ENCODE peak calls at places on chromosomes 16 and 17, in nine cellular contexts. E is brain microvascular endothelial cell, T is thoracic aorta, K is heart right ventricle, C is mammary epithelial cell, Z is Calu3, O is GM20000, N is dorsolateral prefrontal cortex, Y is A549. X is an unnamed sample.

GRCh38 chr16:50368410-50369132 is at the start of gene BRD7:
- DNase-seq in E (peak), T (no peak), C (peak), Y (peak), O (peak), N (peak), K (peak), Z (peak), X (peak)

GRCh38 chr16:19380316-19380715 is 37.4 kb upstream of the TMC5 start:
- DNase-seq in N (no peak), K (no peak), O (no peak), Y (no peak), T (no peak), Z (no peak), C (no peak), E (no peak), X (no peak)

GRCh38 chr17:7729841-7730240 is 12.3 kb downstream of the DNAH2 start:
- DNase-seq in C (no peak), N (no peak), O (no peak), Y (no peak), T (no peak), E (no peak), K (no peak), Z (no peak), X (no peak)

GRCh38 chr16:69476920-69477418 is 52.5 kb downstream of the CYB5B start:
- DNase-seq in N (no peak), T (no peak), K (no peak), E (peak), Z (no peak), Y (peak), C (peak), O (no peak), X (no peak)

GRCh38 chr16:50537533-50538290 is 10.5 kb upstream of the NKD1 start:
- DNase-seq in E (no peak), N (no peak), K (no peak), T (no peak), C (no peak), Y (no peak), O (no peak), Z (no peak), X (no peak)

GRCh38 chr17:44636562-44636961 is 19.7 kb upstream of the MEIOC start:
- DNase-seq in Z (no peak), T (no peak), K (no peak), C (peak), N (no peak), E (peak), O (no peak), Y (peak), X (no peak)

GRCh38 chr17:69175812-69176517 is 34.3 kb upstream of the ABCA6 start:
- DNase-seq in E (peak), K (no peak), O (no peak), C (peak), Z (peak), Y (peak), N (no peak), T (no peak), X (no peak)

GRCh38 chr17:75774988-75775668 is 9.5 kb upstream of the UNK start:
- DNase-seq in Z (no peak), E (no peak), C (no peak), K (no peak), T (no peak), Y (no peak), O (no peak), N (no peak), X (no peak)

GRCh38 chr17:850828-851759 is 68.9 kb downstream of the MRM3 start:
- DNase-seq in Y (no peak), O (no peak), E (peak), T (no peak), C (peak), Z (no peak), K (peak), N (no peak), X (no peak)

GRCh38 chr16:16048904-16049582 is 99.6 kb downstream of the ABCC1 start:
- DNase-seq in C (no peak), E (no peak), O (no peak), T (no peak), Z (no peak), K (peak), Y (peak), N (no peak), X (no peak)

GRCh38 chr17:40605301-40605700 is 40.0 kb upstream of the CCR7 start:
- DNase-seq in N (no peak), Y (no peak), K (no peak), E (no peak), T (no peak), O (no peak), Z (no peak), C (no peak), X (no peak)

GRCh38 chr17:53588317-53588716 is 234.4 kb upstream of the KIF2B start:
- DNase-seq in O (no peak), Y (no peak), E (no peak), T (no peak), N (no peak), C (no peak), K (no peak), Z (no peak), X (no peak)

GRCh38 chr17:57034807-57035754 is 50.0 kb upstream of the AKAP1 start:
- DNase-seq in O (no peak), E (no peak), Z (no peak), N (no peak), C (no peak), Y (no peak), K (no peak), T (no peak), X (no peak)

GRCh38 chr17:41498276-41498675 is 7.1 kb downstream of the KRT13 start:
- DNase-seq in O (no peak), Z (no peak), Y (no peak), N (no peak), C (no peak), E (no peak), T (no peak), K (no peak), X (no peak)

GRCh38 chr17:4573682-4574081 is 10.6 kb upstream of the SMTNL2 start:
- DNase-seq in C (peak), O (peak), T (no peak), E (no peak), Z (no peak), K (peak), Y (peak), N (no peak), X (no peak)

GRCh38 chr16:50301626-50302471 is 35.5 kb downstream of the ADCY7 start:
- DNase-seq in Y (peak), C (peak), T (no peak), O (no peak), E (peak), Z (no peak), N (peak), K (no peak), X (no peak)

GRCh38 chr16:89037261-89038152 is 56.1 kb upstream of the ACSF3 start:
- DNase-seq in Z (peak), K (peak), T (no peak), C (peak), E (peak), O (no peak), Y (peak), N (no peak), X (peak)

GRCh38 chr17:80018917-80019651 is 16.6 kb downstream of the TBC1D16 start:
- DNase-seq in E (no peak), K (no peak), T (no peak), Z (no peak), Y (no peak), O (no peak), N (no peak), C (no peak), X (no peak)

GRCh38 chr17:42484304-42484703 is 25.6 kb downstream of the ATP6V0A1 start:
- DNase-seq in Y (no peak), O (no peak), C (no peak), T (no peak), E (no peak), Z (no peak), K (no peak), N (no peak), X (no peak)

GRCh38 chr16:29804455-29805231 is 1.7 kb upstream of the MAZ start:
- DNase-seq in N (no peak), C (no peak), E (no peak), O (no peak), T (no peak), Z (no peak), Y (no peak), K (peak), X (no peak)

GRCh38 chr17:12140685-12141084 is 120.0 kb downstream of the MAP2K4 start:
- DNase-seq in N (no peak), Y (no peak), K (no peak), E (no peak), T (no peak), C (no peak), Z (no peak), O (no peak), X (no peak)

DNA sequence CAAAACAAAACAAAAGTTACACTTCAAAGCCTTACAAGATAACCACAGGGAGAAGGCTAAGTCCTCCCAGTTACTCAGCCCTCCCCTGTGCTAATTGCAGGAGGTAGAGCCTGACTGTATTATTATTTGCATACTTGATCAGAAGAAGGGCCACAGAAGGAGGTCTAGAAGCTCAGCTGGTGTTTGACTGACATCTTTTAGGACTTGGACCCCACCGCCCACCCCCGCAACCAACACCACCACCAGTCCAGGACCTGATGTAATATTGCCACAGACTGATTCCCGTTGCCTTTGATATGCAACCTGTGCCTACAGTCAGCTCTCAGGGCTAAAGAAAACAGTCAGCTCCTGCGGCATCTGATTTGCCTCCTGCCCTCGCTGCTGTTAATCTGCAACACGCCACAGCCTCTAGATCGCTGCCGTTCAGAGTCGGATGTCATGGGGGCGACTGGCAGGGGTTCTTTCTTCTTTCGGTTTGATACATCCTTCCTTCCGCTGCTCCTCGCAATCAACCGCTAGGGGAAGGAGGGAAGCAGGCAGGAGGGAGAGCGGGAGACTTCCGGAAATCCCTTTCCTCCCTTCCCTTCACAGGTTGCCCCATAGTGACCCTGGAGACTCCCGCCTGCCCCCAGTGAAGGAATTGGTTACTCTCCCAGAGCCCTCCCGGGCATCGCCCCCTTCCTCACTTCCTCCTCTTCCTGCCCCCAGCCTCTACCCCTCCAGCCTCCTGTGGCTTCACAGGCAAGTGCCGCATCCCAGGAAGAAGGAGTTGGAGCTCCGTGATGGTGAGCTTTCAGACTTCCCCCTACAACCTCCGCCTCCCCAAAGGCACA is 90.5 kb upstream of the SOX9 start:
- DNase-seq in C (peak), E (peak), Z (peak), O (peak), T (no peak), Y (peak), N (no peak), K (peak), X (peak)
- TF ChIP-seq CTCF in C (peak), E (peak), Z (peak), O (peak), T (peak), Y (peak), N (peak), K (no peak), X (peak)

GRCh38 chr16:62208934-62209333 is 172.7 kb upstream of the CDH8 start:
- DNase-seq in E (no peak), K (no peak), O (no peak), C (no peak), T (no peak), Z (no peak), N (no peak), Y (no peak), X (no peak)

DNA sequence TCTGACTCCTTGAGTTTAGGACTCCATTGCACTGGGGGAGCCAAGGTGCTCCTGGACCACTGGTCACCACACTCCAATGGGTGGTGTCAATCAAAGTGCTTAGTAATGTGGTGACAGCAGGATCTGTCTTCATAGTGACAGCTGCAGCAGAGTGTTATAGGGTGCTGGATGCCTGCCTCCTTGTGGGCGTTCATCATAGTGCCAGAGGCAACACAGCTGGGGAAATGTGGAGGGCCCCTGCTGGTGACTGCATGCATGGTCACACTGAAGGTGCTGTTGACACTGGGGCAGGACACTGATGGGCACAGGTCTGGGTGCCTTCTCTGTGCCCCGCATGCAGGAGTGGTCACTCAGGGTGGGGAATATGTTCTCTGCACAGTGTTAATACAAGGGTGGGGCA is 177.5 kb upstream of the CDH8 start:
- DNase-seq in Z (no peak), K (no peak), O (no peak), E (no peak), C (no peak), T (no peak), N (no peak), Y (peak), X (no peak)
- TF ChIP-seq CTCF in Z (no peak), K (no peak), O (no peak), E (no peak), C (peak), T (no peak), N (no peak), Y (no peak), X (no peak)

DNA sequence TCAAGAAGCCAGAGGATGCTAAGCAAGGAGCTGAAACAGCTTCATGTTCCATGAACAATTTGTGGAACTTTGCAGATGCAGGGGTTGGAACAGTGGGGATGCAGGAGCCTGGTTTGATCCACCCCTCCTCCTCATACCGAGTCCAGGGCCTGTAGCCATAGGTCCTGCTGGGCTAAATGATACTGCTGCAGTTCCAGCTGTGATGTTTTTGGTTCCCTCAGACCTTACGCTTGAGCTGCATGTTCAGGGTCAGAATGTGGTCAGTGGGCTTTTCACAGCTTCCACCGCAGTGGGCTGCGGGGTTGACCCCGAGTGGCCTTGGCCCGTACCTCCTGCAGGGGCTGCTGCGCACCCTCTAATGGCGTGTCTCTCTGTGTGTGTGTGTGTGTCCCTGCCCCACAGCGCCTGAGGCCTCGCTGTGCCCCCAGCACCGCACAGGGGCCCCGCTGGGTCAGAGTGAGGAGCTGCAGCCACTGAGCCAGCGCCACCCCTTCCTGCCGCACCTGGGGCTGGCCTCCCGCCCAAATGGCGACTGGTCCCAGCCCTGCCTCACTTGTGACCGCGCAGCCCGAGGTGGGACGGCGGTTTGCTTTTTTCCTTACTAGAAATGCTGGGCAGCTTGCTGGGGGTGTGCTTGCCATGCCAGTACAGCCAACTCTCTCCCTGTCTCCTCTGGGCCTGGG is 48.2 kb downstream of the EPN2 start:
- DNase-seq in T (no peak), K (no peak), E (no peak), N (no peak), Z (no peak), Y (no peak), O (no peak), C (no peak), X (no peak)
- TF ChIP-seq CTCF in T (no peak), K (no peak), E (no peak), N (no peak), Z (no peak), Y (no peak), O (no peak), C (no peak), X (no peak)

DNA sequence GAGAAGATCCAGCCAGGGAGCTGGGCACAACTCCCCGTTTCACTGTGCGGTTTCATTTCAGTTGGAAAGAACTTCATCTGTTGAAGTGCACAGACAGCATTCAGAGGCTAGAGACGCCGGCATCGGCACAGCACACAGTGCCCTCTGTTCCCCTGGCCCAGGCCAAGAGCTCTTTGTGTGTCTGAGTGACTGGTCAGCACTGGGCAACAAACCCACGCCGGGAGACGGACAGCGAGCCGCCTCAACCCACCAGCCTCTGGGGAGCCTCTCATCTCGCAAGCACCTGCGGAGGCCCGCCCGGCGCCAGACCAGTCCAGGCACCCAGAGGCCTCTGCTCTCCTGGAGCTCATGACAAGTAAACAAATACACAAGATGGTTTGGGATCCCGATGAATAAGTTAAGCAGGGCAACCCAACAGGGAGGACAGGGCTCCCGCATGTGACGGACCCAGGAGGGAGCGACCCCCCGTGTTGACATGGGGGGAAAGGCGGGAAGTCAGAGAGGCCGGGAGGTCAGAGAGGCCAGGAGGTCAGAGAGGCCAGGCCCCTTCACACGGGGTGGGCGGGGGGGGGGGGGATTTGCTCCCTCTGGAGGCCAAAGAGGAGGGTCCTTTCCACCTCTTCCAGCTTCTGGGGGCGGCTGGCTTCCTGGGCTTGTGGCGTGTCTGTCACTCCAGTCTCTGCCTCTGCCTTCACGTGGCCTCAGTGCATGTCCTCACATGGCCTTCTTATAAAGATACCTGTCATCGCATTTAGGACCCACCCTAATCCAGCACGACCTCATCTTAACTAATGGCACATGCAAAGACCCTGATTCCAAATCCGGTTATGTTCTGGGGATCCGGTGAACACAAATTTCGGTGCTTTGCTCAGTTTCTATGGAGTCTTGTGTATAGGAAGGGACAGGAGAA is 25.8 kb upstream of the KLHDC4 start:
- DNase-seq in Z (no peak), N (peak), C (no peak), Y (no peak), T (no peak), O (no peak), K (no peak), E (no peak), X (peak)
- TF ChIP-seq CTCF in Z (no peak), N (no peak), C (no peak), Y (no peak), T (no peak), O (no peak), K (no peak), E (no peak), X (no peak)

GRCh38 chr17:81667754-81668153 is 1.2 kb downstream of the CCDC137 start:
- DNase-seq in N (no peak), E (no peak), C (peak), Y (no peak), O (no peak), Z (no peak), T (no peak), K (no peak), X (no peak)
- TF ChIP-seq CTCF in N (no peak), E (no peak), C (no peak), Y (no peak), O (no peak), Z (no peak), T (no peak), K (no peak), X (no peak)

DNA sequence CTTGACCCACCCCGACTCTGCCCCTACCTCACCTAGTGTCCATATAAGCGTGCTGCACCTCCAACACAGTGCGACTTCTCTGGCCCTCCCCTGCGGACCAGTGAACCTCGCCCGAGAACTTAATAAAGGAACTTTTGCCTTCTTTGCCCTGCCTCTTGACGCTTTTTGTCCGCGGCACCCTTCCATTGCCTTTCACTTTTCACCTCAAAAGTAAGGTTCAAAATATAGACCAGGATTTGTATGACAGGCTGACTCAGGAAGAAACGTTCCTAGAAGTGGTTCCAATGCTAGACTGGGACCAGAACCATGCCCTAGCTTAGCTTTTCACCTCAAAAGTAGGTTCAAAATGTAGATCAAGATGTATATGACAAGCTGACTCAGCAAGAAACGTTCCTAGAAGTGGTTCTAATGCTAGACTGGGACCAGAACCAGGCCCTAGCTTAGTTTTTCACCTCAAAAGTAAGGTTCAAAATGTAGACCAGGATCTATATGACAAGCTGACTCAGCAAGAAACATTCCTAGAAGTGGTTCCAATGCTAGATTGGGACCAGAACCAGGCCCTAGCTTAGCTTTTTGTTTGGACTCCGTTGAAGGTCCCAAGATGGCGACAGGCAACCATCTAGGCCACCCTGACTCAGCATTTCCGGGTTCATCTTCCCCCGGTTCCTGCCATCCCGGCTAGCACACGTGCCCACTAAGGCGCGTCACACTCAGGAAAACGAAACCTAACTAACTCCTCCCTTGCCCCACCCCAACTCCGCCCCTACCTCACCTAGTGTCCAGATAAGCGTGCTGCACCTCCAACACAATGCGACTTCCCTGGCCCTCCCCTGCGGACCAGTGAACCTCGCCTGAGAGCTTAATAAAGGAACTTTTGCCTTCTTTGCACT is 51.0 kb upstream of the TMEM97 start:
- DNase-seq in C (no peak), N (no peak), O (no peak), Y (no peak), T (no peak), Z (no peak), E (no peak), K (no peak), X (no peak)
- TF ChIP-seq CTCF in C (no peak), N (no peak), O (no peak), Y (no peak), T (no peak), Z (no peak), E (no peak), K (no peak), X (no peak)

GRCh38 chr17:71118039-71118438 is 948.7 kb downstream of the KCNJ2 start:
- DNase-seq in T (no peak), C (peak), N (no peak), Z (peak), Y (peak), E (no peak), K (no peak), O (no peak), X (no peak)
- TF ChIP-seq CTCF in T (no peak), C (peak), N (no peak), Z (no peak), Y (peak), E (peak), K (peak), O (no peak), X (peak)